ENCODE peak calls at places on chromosomes 4 and X, in five cellular contexts. U is neuronal stem cell, D is mesenchymal stem cell, V is IMR-90, C is H1. Q is an unnamed sample.

GRCh38 chr4:163949976-163950601 is 455.6 kb downstream of the TMA16 start:
- DNase-seq in U (no peak), D (no peak), V (no peak), C (no peak), Q (no peak)

GRCh38 chr4:139782926-139783542 is 117.4 kb downstream of the MGST2 start:
- DNase-seq in U (no peak), D (no peak), V (no peak), C (no peak), Q (no peak)

GRCh38 chr4:127383666-127384065 is 249.1 kb upstream of the INTU start:
- DNase-seq in U (no peak), D (no peak), V (no peak), C (no peak), Q (no peak)

GRCh38 chr4:98006060-98006459 is 137.2 kb downstream of the STPG2 start:
- DNase-seq in U (no peak), D (no peak), V (no peak), C (no peak), Q (no peak)

GRCh38 chr4:66629927-66630326 is 915.4 kb downstream of the CENPC start:
- DNase-seq in U (no peak), D (no peak), V (no peak), C (no peak), Q (no peak)

GRCh38 chr4:170025523-170026252 is 507 bp downstream of the MFAP3L start:
- DNase-seq in U (peak), D (no peak), V (no peak), C (peak), Q (no peak)

GRCh38 chr4:65670331-65671031 is at the start of gene EPHA5:
- DNase-seq in U (peak), D (peak), V (peak), C (peak), Q (peak)

GRCh38 chr4:118741456-118741855 is 56.3 kb downstream of the METTL14 start:
- DNase-seq in U (no peak), D (peak), V (peak), C (no peak), Q (no peak)

GRCh38 chr4:143185253-143186107 is 763 bp downstream of the USP38 start:
- DNase-seq in U (peak), D (peak), V (peak), C (peak), Q (peak)
- H4K91ac ChIP-seq in U (no peak), D (peak), V (peak), C (peak), Q (no peak)

GRCh38 chr4:173525118-173526033 is 4.7 kb downstream of the HAND2 start:
- DNase-seq in U (no peak), D (peak), V (no peak), C (peak), Q (peak)

GRCh38 chr4:173522160-173522873 is 7.7 kb downstream of the HAND2 start:
- DNase-seq in U (no peak), D (peak), V (peak), C (peak), Q (peak)

GRCh38 chr4:173526034-173526482 is 4.0 kb downstream of the HAND2 start:
- DNase-seq in U (no peak), D (peak), V (no peak), C (no peak), Q (no peak)

GRCh38 chr4:173522874-173523395 is 7.1 kb downstream of the HAND2 start:
- DNase-seq in U (no peak), D (peak), V (no peak), C (no peak), Q (no peak)

DNA sequence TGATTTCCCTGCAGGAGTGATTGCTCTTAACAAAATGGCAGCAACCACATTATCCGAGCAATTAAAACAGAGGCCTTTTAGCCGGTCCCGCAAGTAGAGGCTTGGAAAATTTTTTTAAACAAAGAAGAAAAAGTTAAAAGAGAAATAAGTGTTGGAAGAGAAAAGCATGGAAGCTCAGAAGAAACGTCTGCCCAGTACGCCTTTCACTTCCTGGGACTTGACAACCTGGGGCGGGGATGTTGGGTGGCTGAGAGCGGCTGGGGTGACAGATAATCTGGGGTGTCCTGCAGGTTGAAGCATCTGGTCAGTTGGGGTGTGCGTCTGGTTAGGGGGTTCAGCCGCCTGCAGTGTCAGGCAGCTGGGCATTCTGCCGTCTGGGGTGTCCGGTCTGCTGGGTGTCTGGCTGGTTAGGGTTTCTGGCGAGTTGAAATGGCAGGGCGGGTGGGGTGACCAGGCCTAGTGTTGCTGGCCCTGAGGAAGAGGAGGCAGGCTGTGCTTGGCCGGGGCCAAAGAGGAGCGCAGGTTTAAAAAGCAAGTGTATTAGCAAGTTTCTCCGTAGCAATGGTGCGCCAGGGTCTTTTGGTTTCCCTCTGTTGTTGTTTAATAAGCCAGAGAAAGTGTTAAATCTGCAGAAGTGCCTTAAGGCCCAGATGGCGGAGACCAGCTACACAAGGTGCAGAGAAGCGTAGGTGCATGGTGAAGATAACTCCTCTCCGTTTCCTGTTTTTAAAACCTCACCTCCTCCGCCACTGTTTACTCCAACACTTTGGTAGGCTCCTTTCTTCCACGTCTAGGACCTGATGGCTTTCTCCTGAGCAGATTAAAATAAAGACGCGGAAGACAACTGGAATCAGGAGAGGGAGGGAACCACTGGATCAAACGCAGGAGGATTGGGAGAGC is 5.6 kb downstream of the HAND2 start:
- DNase-seq in U (no peak), D (peak), V (no peak), C (no peak), Q (peak)
- H4K91ac ChIP-seq in U (no peak), D (peak), V (no peak), C (no peak), Q (no peak)

DNA sequence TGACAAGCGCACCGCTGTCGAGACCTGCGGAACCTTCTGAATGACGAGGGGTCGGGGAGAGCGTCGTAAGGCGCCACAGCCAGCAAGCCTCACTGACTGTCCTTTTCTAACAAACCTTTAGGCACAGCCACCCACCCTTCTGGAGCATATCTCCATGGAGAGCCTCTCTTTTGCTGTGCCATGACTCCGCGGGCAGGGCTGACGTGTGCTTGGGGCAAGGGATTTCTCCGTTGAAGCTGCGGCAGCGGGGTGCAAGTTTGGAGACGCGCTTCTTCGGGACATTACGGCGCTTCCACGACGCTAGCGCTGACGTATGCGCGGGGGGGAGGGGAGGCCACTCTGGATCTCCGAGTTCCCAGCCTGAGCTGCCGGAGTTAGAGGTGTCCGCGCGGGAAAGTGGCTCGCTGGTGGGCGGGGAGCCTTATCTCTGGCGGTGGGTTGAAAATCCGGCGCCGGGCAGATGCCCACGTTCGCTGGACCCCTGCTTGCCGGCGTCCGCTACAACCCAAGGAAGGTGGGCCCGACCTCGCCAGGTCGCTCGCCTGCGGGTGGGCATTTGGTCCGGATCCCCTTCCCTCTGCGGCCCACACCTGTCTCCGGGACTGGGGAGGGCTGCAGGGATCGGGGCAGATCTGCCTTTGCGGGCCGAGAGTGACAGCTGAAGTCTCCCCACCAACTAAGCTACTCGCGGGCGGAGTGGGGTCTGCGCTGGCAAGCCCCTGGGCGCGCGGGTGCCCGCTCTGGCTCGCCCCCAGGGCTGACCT is 540 bp upstream of the SLC10A7 start:
- DNase-seq in U (peak), D (peak), V (peak), C (peak), Q (peak)
- H4K91ac ChIP-seq in U (no peak), D (peak), V (peak), C (no peak), Q (no peak)

GRCh38 chrX:38052096-38052495 is 45.7 kb downstream of the SYTL5 start:
- DNase-seq in U (no peak), D (peak), V (peak), C (no peak), Q (no peak)
- H4K91ac ChIP-seq in U (no peak), D (no peak), V (no peak), C (no peak), Q (no peak)

DNA sequence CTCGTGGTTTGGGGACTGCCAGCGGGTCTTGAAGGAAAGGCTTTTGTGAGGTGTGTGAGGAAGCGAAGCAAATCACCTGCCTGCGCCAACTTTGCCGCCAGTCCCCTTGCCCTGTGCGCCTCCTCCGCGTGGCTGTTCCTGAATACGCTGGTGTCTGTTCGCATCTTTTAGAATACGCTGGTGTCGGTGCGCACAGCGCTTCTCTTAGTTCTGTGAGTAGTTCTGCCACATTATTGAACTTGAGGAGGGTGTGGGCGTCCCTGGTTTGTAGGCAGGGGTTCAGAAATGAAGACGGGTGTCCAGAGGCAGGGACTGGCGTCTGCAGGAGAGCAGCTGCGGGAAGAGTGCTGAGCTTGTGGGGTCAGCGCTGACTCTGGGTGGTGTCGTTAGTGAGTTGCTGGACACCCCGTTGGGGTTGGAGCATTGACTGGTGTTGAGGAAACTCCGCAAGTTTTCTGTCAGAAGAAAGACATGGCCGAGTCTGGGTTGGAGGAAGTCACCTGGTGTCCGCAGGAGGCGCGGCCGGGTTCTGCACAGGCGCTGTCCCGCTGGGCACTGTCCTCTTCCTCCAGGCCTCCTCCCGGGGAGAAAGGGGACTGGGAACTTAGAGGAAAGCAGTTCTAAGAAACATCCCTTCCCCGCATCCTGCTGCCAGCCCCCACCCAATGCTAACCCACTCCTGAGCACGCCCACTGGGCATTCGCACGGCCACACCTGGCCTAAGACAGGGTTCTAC is 952 bp downstream of the ZNF718 start:
- DNase-seq in U (peak), D (peak), V (peak), C (peak), Q (peak)
- H4K91ac ChIP-seq in U (no peak), D (peak), V (no peak), C (no peak), Q (no peak)

GRCh38 chr4:8538076-8538702 is 42.0 kb upstream of the GPR78 start:
- DNase-seq in U (no peak), D (no peak), V (no peak), C (no peak), Q (no peak)

GRCh38 chr4:8534129-8534528 is 46.1 kb upstream of the GPR78 start:
- DNase-seq in U (no peak), D (peak), V (peak), C (peak), Q (peak)

GRCh38 chr4:8534601-8535000 is 45.6 kb upstream of the GPR78 start:
- DNase-seq in U (no peak), D (no peak), V (no peak), C (no peak), Q (no peak)

GRCh38 chr4:8537041-8537461 is 43.1 kb upstream of the GPR78 start:
- DNase-seq in U (no peak), D (peak), V (peak), C (no peak), Q (no peak)

DNA sequence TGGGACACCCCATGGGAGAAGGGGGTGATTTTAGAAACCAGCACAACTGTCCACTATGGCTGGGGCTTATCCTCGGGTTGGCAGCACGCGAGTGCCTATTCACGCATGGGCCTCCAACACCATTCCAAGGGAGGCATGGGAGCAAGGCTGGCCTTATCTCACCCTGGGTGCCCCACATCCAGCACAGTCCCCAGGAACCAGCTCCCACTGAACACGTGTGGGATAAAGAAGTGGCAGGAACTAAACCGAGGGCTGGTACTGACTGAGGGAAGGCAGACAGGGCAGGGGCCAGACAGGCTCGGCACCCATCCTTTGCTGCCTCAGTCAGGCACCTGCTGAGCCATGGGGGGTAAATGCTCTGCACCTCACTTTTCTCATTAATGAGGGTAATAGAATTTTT is 43.7 kb upstream of the GPR78 start:
- DNase-seq in U (no peak), D (no peak), V (no peak), C (no peak), Q (no peak)
- H4K91ac ChIP-seq in U (no peak), D (peak), V (no peak), C (peak), Q (peak)

GRCh38 chr4:28278676-28279075 is 1418.0 kb downstream of the STIM2 start:
- DNase-seq in U (no peak), D (no peak), V (no peak), C (no peak), Q (no peak)
- H4K91ac ChIP-seq in U (no peak), D (no peak), V (no peak), C (no peak), Q (no peak)

DNA sequence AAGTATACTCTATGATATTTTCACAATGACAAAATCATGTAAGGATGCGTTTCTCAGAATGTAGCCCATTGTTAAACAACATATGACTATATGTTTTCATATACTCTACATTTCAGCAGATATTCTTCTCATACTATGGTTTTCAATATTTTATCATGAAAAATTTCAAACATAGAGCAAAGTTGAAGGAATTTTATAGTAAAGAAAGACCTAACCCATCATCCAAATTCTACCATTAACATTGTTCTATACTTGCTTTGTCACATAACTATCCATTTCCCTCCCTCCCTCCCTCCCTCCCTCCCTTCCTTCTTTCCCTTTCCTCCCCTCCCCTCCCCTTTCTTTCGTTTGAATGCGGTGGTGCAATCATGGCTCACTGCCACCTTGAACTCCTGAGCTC is 109.4 kb downstream of the FHIP1A start:
- DNase-seq in U (no peak), D (no peak), V (no peak), C (no peak), Q (no peak)
- H4K91ac ChIP-seq in U (no peak), D (no peak), V (no peak), C (no peak), Q (no peak)

GRCh38 chr4:108168672-108169562 is at the start of gene LEF1:
- DNase-seq in U (peak), D (peak), V (peak), C (peak), Q (peak)
- H4K91ac ChIP-seq in U (no peak), D (no peak), V (no peak), C (no peak), Q (no peak)

GRCh38 chr4:41560112-41560511 is 22.2 kb downstream of the LIMCH1 start:
- DNase-seq in U (peak), D (no peak), V (no peak), C (no peak), Q (no peak)
- H4K91ac ChIP-seq in U (no peak), D (no peak), V (no peak), C (no peak), Q (no peak)

Q was measured in H9.